ENCODE peak calls at places on chromosomes 7 and 10, in ten cellular contexts. K is esophagus muscularis mucosa; J is T-helper 2 cell; D is stimulated activated CD4-positive, alpha-beta T cell treated with anti-CD3 and anti-CD28 coated beads, TNF-alpha, amount 100 ng/mL, for 24 hours; V is activated B cell treated with CpG ODN at 0.5 μM for 24 hours; R is endothelial cell; Y is cardiac muscle cell; E is left cardiac atrium; S is ACHN; U is SK-MEL-5. P is an unnamed sample.

GRCh38 chr7:4610768-4611467 is 71.2 kb upstream of the FOXK1 start:
- DNase-seq in E (no peak), R (peak), K (no peak), V (peak), S (peak), D (peak), U (peak), J (peak), Y (peak), P (peak)

GRCh38 chr7:157682064-157682945 is 345.5 kb downstream of the DNAJB6 start:
- DNase-seq in S (no peak), V (no peak), Y (no peak), E (no peak), R (no peak), U (no peak), J (no peak), K (no peak), D (no peak), P (no peak)

GRCh38 chr10:125231116-125231812 is 70.9 kb upstream of the CTBP2 start:
- DNase-seq in Y (peak), K (no peak), V (no peak), U (peak), J (no peak), E (no peak), S (peak), R (no peak), D (no peak), P (no peak)

GRCh38 chr10:70532554-70533188 is 54.1 kb downstream of the PALD1 start:
- DNase-seq in U (no peak), V (no peak), K (no peak), J (no peak), R (no peak), E (no peak), Y (no peak), D (no peak), S (no peak), P (no peak)

GRCh38 chr7:155377837-155378579 is 79.9 kb upstream of the EN2 start:
- DNase-seq in J (no peak), K (no peak), V (no peak), U (no peak), E (no peak), S (peak), D (no peak), Y (peak), R (peak), P (peak)

GRCh38 chr7:156618078-156618790 is 22.3 kb upstream of the RNF32 start:
- DNase-seq in E (no peak), Y (no peak), D (no peak), J (no peak), U (no peak), V (no peak), K (no peak), R (no peak), S (no peak), P (no peak)

GRCh38 chr10:123287594-123288247 is 133.5 kb downstream of the BUB3 start:
- DNase-seq in Y (peak), S (peak), V (no peak), D (peak), R (no peak), U (no peak), J (no peak), E (no peak), K (no peak), P (no peak)

GRCh38 chr10:49334993-49335972 is 36.3 kb downstream of the C10orf71 start:
- DNase-seq in R (no peak), D (no peak), E (no peak), J (peak), S (no peak), U (no peak), Y (no peak), K (peak), V (no peak), P (no peak)

GRCh38 chr7:55170335-55170734 is 151.5 kb downstream of the EGFR start:
- DNase-seq in S (no peak), D (no peak), R (no peak), E (no peak), J (no peak), V (no peak), Y (no peak), U (no peak), K (no peak), P (no peak)

GRCh38 chr7:1042161-1042833 is 2.0 kb upstream of the GPR146 start:
- DNase-seq in V (no peak), U (no peak), D (no peak), R (no peak), J (peak), S (no peak), E (peak), K (no peak), Y (no peak), P (no peak)

GRCh38 chr7:91082854-91083495 is 181.3 kb upstream of the FZD1 start:
- DNase-seq in U (peak), S (peak), K (no peak), Y (peak), E (no peak), J (no peak), R (no peak), D (no peak), V (no peak), P (no peak)

GRCh38 chr10:50594012-50594411 is 29.7 kb downstream of the SGMS1 start:
- DNase-seq in E (no peak), K (no peak), Y (peak), D (no peak), V (no peak), S (no peak), U (no peak), R (no peak), J (no peak), P (no peak)

GRCh38 chr10:109894516-109894915 is 28.8 kb downstream of the XPNPEP1 start:
- DNase-seq in D (no peak), K (no peak), S (no peak), R (no peak), U (no peak), V (no peak), E (peak), Y (peak), J (no peak), P (peak)

GRCh38 chr7:132030161-132030568 is 473.7 kb upstream of the PODXL start:
- DNase-seq in Y (peak), V (no peak), S (no peak), K (no peak), J (no peak), R (no peak), U (no peak), E (peak), D (no peak), P (no peak)

GRCh38 chr7:121960678-121961461 is 87.9 kb downstream of the PTPRZ1 start:
- DNase-seq in J (no peak), D (no peak), K (no peak), V (no peak), Y (peak), U (peak), S (peak), E (no peak), R (no peak), P (no peak)

GRCh38 chr7:42203336-42203735 is 33.7 kb downstream of the GLI3 start:
- DNase-seq in D (no peak), S (no peak), J (no peak), K (no peak), U (no peak), R (no peak), V (no peak), E (no peak), Y (no peak), P (no peak)

GRCh38 chr7:31735991-31736982 is 49.3 kb downstream of the PPP1R17 start:
- DNase-seq in D (no peak), V (no peak), K (no peak), E (peak), J (no peak), R (peak), Y (peak), S (peak), U (peak), P (peak)

GRCh38 chr7:33798671-33799325 is 106.5 kb upstream of the BMPER start:
- DNase-seq in E (no peak), Y (no peak), J (no peak), R (no peak), K (no peak), U (no peak), D (no peak), S (no peak), V (no peak), P (no peak)

GRCh38 chr10:123034332-123034731 is 25.5 kb downstream of the ACADSB start:
- DNase-seq in R (no peak), V (no peak), U (no peak), K (no peak), J (no peak), D (no peak), S (no peak), E (no peak), Y (no peak), P (peak)

GRCh38 chr10:33154590-33154989 is 179.9 kb downstream of the NRP1 start:
- DNase-seq in D (no peak), V (no peak), R (no peak), Y (peak), J (no peak), U (no peak), K (no peak), S (no peak), E (no peak), P (no peak)

GRCh38 chr7:34453150-34453549 is 204.9 kb upstream of the NPSR1 start:
- DNase-seq in R (no peak), E (no peak), U (no peak), J (no peak), S (peak), D (no peak), K (no peak), V (no peak), Y (peak), P (no peak)

GRCh38 chr10:72740526-72740925 is 48.6 kb downstream of the MCU start:
- DNase-seq in Y (peak), R (no peak), D (no peak), U (no peak), S (peak), V (no peak), K (no peak), J (no peak), E (peak), P (no peak)

GRCh38 chr10:24495666-24496065 is 228.0 kb downstream of the ARHGAP21 start:
- DNase-seq in R (no peak), D (no peak), J (no peak), S (no peak), K (no peak), E (no peak), U (no peak), Y (no peak), V (no peak), P (no peak)

GRCh38 chr7:111292026-111292430 is 201.1 kb downstream of the LRRN3 start:
- DNase-seq in Y (peak), K (no peak), E (no peak), U (no peak), V (no peak), D (no peak), S (no peak), R (no peak), J (no peak), P (no peak)

GRCh38 chr10:77865585-77866324 is 60.8 kb downstream of the DLG5 start:
- DNase-seq in J (no peak), Y (no peak), V (no peak), K (no peak), D (no peak), U (no peak), E (no peak), S (no peak), R (peak), P (no peak)

GRCh38 chr10:76647276-76647675 is 990.3 kb downstream of the KCNMA1 start:
- DNase-seq in D (no peak), E (no peak), U (no peak), J (no peak), Y (peak), S (peak), V (no peak), R (no peak), K (no peak), P (no peak)

GRCh38 chr7:142345817-142346216 is 88.0 kb upstream of the PRSS58 start:
- DNase-seq in Y (no peak), U (no peak), K (no peak), D (no peak), E (no peak), J (peak), S (no peak), V (no peak), R (no peak), P (no peak)

GRCh38 chr10:34866848-34867247 is 51.8 kb upstream of the PARD3 start:
- DNase-seq in J (no peak), U (peak), S (peak), V (no peak), Y (peak), D (no peak), E (no peak), R (no peak), K (no peak), P (no peak)

GRCh38 chr10:128711776-128712175 is 585.6 kb upstream of the MKI67 start:
- DNase-seq in R (no peak), S (no peak), V (no peak), U (no peak), Y (no peak), K (no peak), D (no peak), E (no peak), J (no peak), P (no peak)

GRCh38 chr7:368651-369475 is 78.9 kb downstream of the FOXL3 start:
- DNase-seq in S (no peak), R (no peak), V (no peak), U (no peak), J (no peak), D (no peak), Y (no peak), K (no peak), E (peak), P (peak)

GRCh38 chr7:100888529-100888987 is 957 bp downstream of the UFSP1 start:
- DNase-seq in K (no peak), E (no peak), S (no peak), Y (no peak), R (no peak), J (no peak), V (no peak), U (no peak), D (no peak), P (no peak)

GRCh38 chr10:5960070-5960972 is 17.0 kb downstream of the IL15RA start:
- DNase-seq in E (no peak), Y (peak), V (no peak), U (no peak), R (no peak), S (no peak), J (no peak), D (no peak), K (no peak), P (no peak)